ENCODE peak calls at places on chromosomes 16 and 17, in ten cellular contexts. R, W, Y, O, T, B, X, F, L and M are unnamed samples. For H3K4me1, the result is how much of the 10 kb centered on the place peaks cover.

GRCh38 chr17:50170662-50171370 is 5.0 kb downstream of the SGCA start:
- DNase-seq in R (no peak), W (peak), Y (no peak), O (no peak), T (no peak), B (no peak), X (no peak), F (peak), L (no peak), M (peak)

GRCh38 chr17:35011671-35012216 is 31.4 kb downstream of the LIG3 start:
- DNase-seq in R (no peak), W (peak), Y (no peak), O (no peak), T (no peak), B (no peak), X (no peak), F (no peak), L (no peak), M (no peak)

GRCh38 chr17:37481001-37481665 is 8.6 kb upstream of the DUSP14 start:
- DNase-seq in R (no peak), W (no peak), Y (no peak), O (no peak), T (no peak), B (no peak), X (no peak), F (no peak), L (no peak), M (no peak)

GRCh38 chr16:30028438-30029093 is 2.5 kb downstream of the TLCD3B start:
- DNase-seq in R (no peak), W (peak), Y (no peak), O (no peak), T (no peak), B (no peak), X (no peak), F (no peak), L (no peak), M (no peak)

GRCh38 chr16:81457326-81458133 is 12.9 kb downstream of the CMIP start:
- DNase-seq in R (no peak), W (no peak), Y (no peak), O (no peak), T (no peak), B (no peak), X (no peak), F (no peak), L (no peak), M (peak)

GRCh38 chr16:9256196-9256595 is 164.8 kb downstream of the HAPSTR1 start:
- DNase-seq in R (peak), W (no peak), Y (peak), O (no peak), T (peak), B (no peak), X (no peak), F (no peak), L (no peak), M (no peak)

GRCh38 chr16:66359012-66359411 is 7.5 kb upstream of the CDH5 start:
- DNase-seq in R (peak), W (no peak), Y (no peak), O (no peak), T (no peak), B (no peak), X (peak), F (no peak), L (peak), M (peak)

GRCh38 chr17:76696763-76697701 is 13.7 kb downstream of the MXRA7 start:
- DNase-seq in R (no peak), W (peak), Y (no peak), O (no peak), T (no peak), B (no peak), X (no peak), F (peak), L (peak), M (peak)

GRCh38 chr16:86549076-86549892 is 5.8 kb downstream of the MTHFSD start:
- DNase-seq in R (no peak), W (peak), Y (no peak), O (no peak), T (no peak), B (no peak), X (no peak), F (no peak), L (no peak), M (peak)

GRCh38 chr17:416293-417206 is 63.9 kb upstream of the RPH3AL start:
- DNase-seq in R (no peak), W (no peak), Y (no peak), O (no peak), T (no peak), B (no peak), X (no peak), F (peak), L (peak), M (no peak)
- H3K4me1 ChIP-seq in R (under half), W (under half), Y (under half), O (under half), T (under half), B (under half), X (under half), F (under half), L (half or more), M (under half)

GRCh38 chr16:11361043-11361442 is 15.8 kb downstream of the RMI2 start:
- DNase-seq in R (peak), W (no peak), Y (no peak), O (no peak), T (no peak), B (no peak), X (no peak), F (no peak), L (no peak), M (no peak)
- H3K4me1 ChIP-seq in R (under half), W (under half), Y (under half), O (under half), T (half or more), B (under half), X (under half), F (under half), L (half or more), M (under half)

DNA sequence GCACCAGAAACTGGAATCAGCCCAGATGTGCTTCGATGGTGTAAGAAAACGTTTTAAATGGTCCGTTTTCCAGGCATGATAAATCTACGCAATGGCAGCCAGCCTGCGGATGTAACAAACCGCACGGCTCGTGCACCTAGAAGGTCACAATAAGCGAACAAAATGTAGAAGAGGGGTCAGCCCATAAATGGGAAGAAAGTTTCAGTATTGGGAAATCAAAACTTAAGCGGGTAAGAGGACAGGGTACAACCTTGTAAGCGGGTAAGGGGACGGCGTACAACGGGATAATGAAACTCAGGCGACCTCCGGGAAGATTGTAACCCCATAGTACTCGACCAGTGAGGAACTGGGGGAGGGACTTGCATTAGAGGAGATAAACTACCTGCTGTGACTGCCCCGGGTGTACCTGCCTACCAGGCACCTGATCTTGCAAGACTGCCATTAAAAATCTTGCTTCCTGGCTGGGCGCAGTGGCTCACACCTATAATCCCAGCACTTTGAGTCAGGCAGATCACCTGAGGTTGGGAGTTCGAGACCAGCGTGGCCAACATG is 66.6 kb downstream of the ANKRD11 start:
- DNase-seq in R (no peak), W (no peak), Y (no peak), O (no peak), T (no peak), B (no peak), X (no peak), F (no peak), L (no peak), M (no peak)
- H3K4me1 ChIP-seq in R (under half), W (half or more), Y (under half), O (under half), T (under half), B (under half), X (under half), F (under half), L (half or more), M (under half)

GRCh38 chr17:41126412-41126811 is 2.4 kb upstream of the KRTAP4-12 start:
- DNase-seq in R (no peak), W (no peak), Y (no peak), O (no peak), T (no peak), B (no peak), X (no peak), F (no peak), L (no peak), M (no peak)
- H3K4me1 ChIP-seq in R (under half), W (under half), Y (under half), O (under half), T (under half), B (under half), X (under half), F (under half), L (under half), M (under half)

GRCh38 chr16:2786061-2786825 is 1.1 kb downstream of the PRSS33 start:
- DNase-seq in R (no peak), W (no peak), Y (no peak), O (no peak), T (peak), B (no peak), X (peak), F (no peak), L (peak), M (peak)
- H3K4me1 ChIP-seq in R (under half), W (under half), Y (under half), O (under half), T (under half), B (under half), X (under half), F (under half), L (under half), M (under half)

GRCh38 chr17:45316271-45317112 is at the start of gene MAP3K14:
- DNase-seq in R (peak), W (peak), Y (no peak), O (peak), T (peak), B (peak), X (peak), F (peak), L (peak), M (peak)
- H3K4me1 ChIP-seq in R (under half), W (half or more), Y (under half), O (under half), T (half or more), B (under half), X (half or more), F (under half), L (half or more), M (half or more)

GRCh38 chr17:73595068-73595865 is 49.0 kb downstream of the SDK2 start:
- DNase-seq in R (peak), W (no peak), Y (no peak), O (no peak), T (peak), B (no peak), X (peak), F (no peak), L (peak), M (peak)

GRCh38 chr17:73595931-73596330 is 48.3 kb downstream of the SDK2 start:
- DNase-seq in R (no peak), W (no peak), Y (no peak), O (no peak), T (no peak), B (no peak), X (no peak), F (no peak), L (peak), M (peak)

GRCh38 chr17:73594025-73594424 is 50.2 kb downstream of the SDK2 start:
- DNase-seq in R (no peak), W (no peak), Y (no peak), O (no peak), T (no peak), B (no peak), X (no peak), F (no peak), L (no peak), M (no peak)

GRCh38 chr17:73593249-73593965 is 50.8 kb downstream of the SDK2 start:
- DNase-seq in R (no peak), W (no peak), Y (no peak), O (no peak), T (no peak), B (no peak), X (no peak), F (no peak), L (no peak), M (no peak)

GRCh38 chr17:73594598-73594997 is 49.6 kb downstream of the SDK2 start:
- DNase-seq in R (no peak), W (no peak), Y (no peak), O (no peak), T (no peak), B (no peak), X (no peak), F (no peak), L (no peak), M (no peak)
- H3K4me1 ChIP-seq in R (under half), W (under half), Y (under half), O (under half), T (under half), B (under half), X (under half), F (under half), L (half or more), M (under half)